ENCODE peak calls at places on chromosomes 3 and 15, in seven cellular contexts. A, C, J, M, K, E and Y are unnamed samples.

GRCh38 chr3:159672728-159673471 is 315.7 kb upstream of the IL12A start:
- DNase-seq in J (no peak), C (no peak), E (peak), M (no peak), K (no peak), A (no peak), Y (no peak)

GRCh38 chr3:55013145-55013544 is 85.3 kb upstream of the LRTM1 start:
- DNase-seq in C (no peak), A (no peak), E (peak), M (no peak), K (peak), J (peak), Y (no peak)

GRCh38 chr15:98155356-98155755 is 194.9 kb downstream of the ARRDC4 start:
- DNase-seq in E (no peak), J (no peak), M (no peak), C (peak), A (no peak), K (no peak), Y (no peak)

GRCh38 chr3:143808999-143809700 is 39.1 kb downstream of the SLC9A9 start:
- DNase-seq in J (peak), E (no peak), M (no peak), A (no peak), C (no peak), K (no peak), Y (no peak)

GRCh38 chr3:52848617-52849016 is 13.8 kb upstream of the MUSTN1 start:
- DNase-seq in A (no peak), K (peak), M (no peak), E (no peak), J (peak), C (peak), Y (no peak)

GRCh38 chr15:70478251-70478990 is 284.9 kb downstream of the UACA start:
- DNase-seq in C (no peak), K (no peak), J (no peak), A (no peak), M (peak), E (no peak), Y (no peak)

GRCh38 chr15:99618941-99619411 is 53.2 kb downstream of the MEF2A start:
- DNase-seq in C (no peak), K (peak), J (peak), A (no peak), M (no peak), E (peak), Y (no peak)

GRCh38 chr15:77611767-77612166 is 20.9 kb downstream of the LINGO1 start:
- DNase-seq in C (peak), A (no peak), K (no peak), J (no peak), M (no peak), E (no peak), Y (no peak)

GRCh38 chr3:63353383-63353782 is 75.3 kb downstream of the SYNPR start:
- DNase-seq in M (no peak), K (peak), J (no peak), E (no peak), A (no peak), C (peak), Y (no peak)

GRCh38 chr15:65041787-65042186 is 3.4 kb upstream of the SLC51B start:
- DNase-seq in J (no peak), M (no peak), A (no peak), E (no peak), K (no peak), C (no peak), Y (no peak)

GRCh38 chr15:59522988-59523461 is 85.0 kb downstream of the FAM81A start:
- DNase-seq in A (no peak), M (no peak), K (no peak), C (no peak), J (no peak), E (no peak), Y (peak)

GRCh38 chr15:79425591-79426295 is 6.4 kb upstream of the MINAR1 start:
- DNase-seq in C (no peak), A (no peak), M (no peak), E (no peak), J (no peak), K (no peak), Y (no peak)

GRCh38 chr3:15460891-15461524 is 33.6 kb downstream of the EAF1 start:
- DNase-seq in C (peak), A (peak), M (no peak), E (no peak), K (no peak), J (no peak), Y (peak)